ENCODE peak calls at places on chromosomes 16 and 17, in five cellular contexts. Y is K562, H is HepG2, U is H1, P is GM12878. R is an unnamed sample.

GRCh38 chr17:30093463-30094147 is 23.0 kb upstream of the NSRP1 start:
- DNase-seq in Y (peak; percentile 79), H (peak; percentile 49), U (no peak), P (peak; percentile 32), R (peak; percentile 54)

GRCh38 chr17:37761065-37761464 is 16.2 kb upstream of the HNF1B start:
- DNase-seq in Y (no peak), H (no peak), U (no peak), P (no peak), R (no peak)

GRCh38 chr16:57892447-57893096 is 78.4 kb downstream of the CNGB1 start:
- DNase-seq in Y (no peak), H (peak; percentile 81), U (no peak), P (no peak), R (no peak)

GRCh38 chr17:79836952-79837887 is 2.0 kb downstream of the CBX4 start:
- DNase-seq in Y (no peak), H (peak; percentile 88), U (no peak), P (no peak), R (peak; percentile 62)

GRCh38 chr17:67696347-67696746 is 21.4 kb upstream of the NOL11 start:
- DNase-seq in Y (no peak), H (no peak), U (no peak), P (no peak), R (no peak)

GRCh38 chr16:55912022-55912421 is 36.8 kb upstream of the CES5A start:
- DNase-seq in Y (no peak), H (no peak), U (no peak), P (no peak), R (no peak)

GRCh38 chr17:64339516-64340475 is 50.9 kb downstream of the PECAM1 start:
- DNase-seq in Y (no peak), H (no peak), U (no peak), P (no peak), R (no peak)

GRCh38 chr16:1877089-1877488 is 5.1 kb upstream of the MEIOB start:
- DNase-seq in Y (no peak), H (no peak), U (no peak), P (no peak), R (no peak)

GRCh38 chr16:27727941-27728340 is 178.0 kb downstream of the KATNIP start:
- DNase-seq in Y (no peak), H (no peak), U (no peak), P (no peak), R (no peak)

GRCh38 chr16:88971371-88972097 is 5.5 kb downstream of the CBFA2T3 start:
- DNase-seq in Y (no peak), H (no peak), U (no peak), P (peak; percentile 81), R (no peak)

GRCh38 chr17:78803161-78803845 is 21.2 kb upstream of the CYTH1 start:
- DNase-seq in Y (no peak), H (no peak), U (no peak), P (no peak), R (no peak)

GRCh38 chr16:85935391-85935956 is 36.5 kb downstream of the IRF8 start:
- DNase-seq in Y (no peak), H (no peak), U (no peak), P (no peak), R (no peak)

GRCh38 chr16:12753203-12754023 is 50.3 kb downstream of the CPPED1 start:
- DNase-seq in Y (no peak), H (no peak), U (no peak), P (no peak), R (no peak)

GRCh38 chr17:31272803-31273202 is 24.2 kb downstream of the OMG start:
- DNase-seq in Y (no peak), H (no peak), U (no peak), P (no peak), R (no peak)

GRCh38 chr16:49417354-49417753 is 43.8 kb downstream of the C16orf78 start:
- DNase-seq in Y (no peak), H (no peak), U (no peak), P (no peak), R (no peak)

GRCh38 chr17:17750881-17751280 is 69.6 kb downstream of the RAI1 start:
- DNase-seq in Y (no peak), H (no peak), U (no peak), P (peak; percentile 47), R (no peak)

GRCh38 chr16:53707671-53708070 is 3.7 kb downstream of the FTO start:
- DNase-seq in Y (no peak), H (no peak), U (no peak), P (no peak), R (no peak)

GRCh38 chr17:305090-305976 is 47.3 kb downstream of the RPH3AL start:
- DNase-seq in Y (no peak), H (no peak), U (no peak), P (no peak), R (no peak)

GRCh38 chr16:67555795-67556212 is 6.5 kb upstream of the CTCF start:
- DNase-seq in Y (no peak), H (no peak), U (no peak), P (no peak), R (peak; percentile 16)

GRCh38 chr17:33260638-33261037 is 32.5 kb downstream of the ASIC2 start:
- DNase-seq in Y (no peak), H (no peak), U (no peak), P (no peak), R (no peak)

GRCh38 chr17:80720624-80721577 is 176.3 kb downstream of the RPTOR start:
- DNase-seq in Y (no peak), H (no peak), U (no peak), P (no peak), R (no peak)

GRCh38 chr17:43999024-43999423 is 5.4 kb upstream of the NAGS start:
- DNase-seq in Y (no peak), H (no peak), U (no peak), P (no peak), R (no peak)

GRCh38 chr17:18967806-18968744 is 16.1 kb downstream of the SLC5A10 start:
- DNase-seq in Y (peak; percentile 29), H (no peak), U (no peak), P (no peak), R (no peak)

GRCh38 chr17:7634384-7634783 is 4.4 kb downstream of the SHBG start:
- DNase-seq in Y (peak; percentile 79), H (no peak), U (no peak), P (no peak), R (no peak)

GRCh38 chr17:330993-331701 is 21.5 kb downstream of the RPH3AL start:
- DNase-seq in Y (no peak), H (no peak), U (no peak), P (no peak), R (no peak)

GRCh38 chr16:11231367-11231970 is 24.5 kb downstream of the SOCS1 start:
- DNase-seq in Y (peak; percentile 52), H (no peak), U (no peak), P (no peak), R (no peak)

GRCh38 chr16:57284206-57284951 is at the start of gene PLLP:
- DNase-seq in Y (peak; percentile 86), H (no peak), U (no peak), P (no peak), R (no peak)

GRCh38 chr16:58497935-58498334 is 2.0 kb upstream of the NDRG4 start:
- DNase-seq in Y (no peak), H (no peak), U (no peak), P (no peak), R (no peak)

GRCh38 chr17:42803074-42803883 is 4.6 kb downstream of the CNTD1 start:
- DNase-seq in Y (no peak), H (peak; percentile 88), U (no peak), P (no peak), R (no peak)

GRCh38 chr16:83070416-83071199 is 443.8 kb downstream of the CDH13 start:
- DNase-seq in Y (no peak), H (no peak), U (no peak), P (no peak), R (no peak)

GRCh38 chr17:67639555-67639954 is 78.2 kb upstream of the NOL11 start:
- DNase-seq in Y (no peak), H (peak; percentile 68), U (no peak), P (no peak), R (no peak)

GRCh38 chr16:10558305-10558704 is 22.1 kb downstream of the EMP2 start:
- DNase-seq in Y (no peak), H (no peak), U (no peak), P (no peak), R (no peak)

GRCh38 chr16:66228791-66229190 is 137.7 kb upstream of the CDH5 start:
- DNase-seq in Y (no peak), H (no peak), U (no peak), P (no peak), R (no peak)

GRCh38 chr17:79005063-79005861 is 4.3 kb downstream of the CANT1 start:
- DNase-seq in Y (no peak), H (no peak), U (no peak), P (no peak), R (no peak)

GRCh38 chr17:55242481-55242880 is 22.3 kb upstream of the HLF start:
- DNase-seq in Y (no peak), H (no peak), U (no peak), P (no peak), R (no peak)
- TF ChIP-seq SRF in Y (no peak), H (no peak), U (no peak), P (no peak), R (no peak)

DNA sequence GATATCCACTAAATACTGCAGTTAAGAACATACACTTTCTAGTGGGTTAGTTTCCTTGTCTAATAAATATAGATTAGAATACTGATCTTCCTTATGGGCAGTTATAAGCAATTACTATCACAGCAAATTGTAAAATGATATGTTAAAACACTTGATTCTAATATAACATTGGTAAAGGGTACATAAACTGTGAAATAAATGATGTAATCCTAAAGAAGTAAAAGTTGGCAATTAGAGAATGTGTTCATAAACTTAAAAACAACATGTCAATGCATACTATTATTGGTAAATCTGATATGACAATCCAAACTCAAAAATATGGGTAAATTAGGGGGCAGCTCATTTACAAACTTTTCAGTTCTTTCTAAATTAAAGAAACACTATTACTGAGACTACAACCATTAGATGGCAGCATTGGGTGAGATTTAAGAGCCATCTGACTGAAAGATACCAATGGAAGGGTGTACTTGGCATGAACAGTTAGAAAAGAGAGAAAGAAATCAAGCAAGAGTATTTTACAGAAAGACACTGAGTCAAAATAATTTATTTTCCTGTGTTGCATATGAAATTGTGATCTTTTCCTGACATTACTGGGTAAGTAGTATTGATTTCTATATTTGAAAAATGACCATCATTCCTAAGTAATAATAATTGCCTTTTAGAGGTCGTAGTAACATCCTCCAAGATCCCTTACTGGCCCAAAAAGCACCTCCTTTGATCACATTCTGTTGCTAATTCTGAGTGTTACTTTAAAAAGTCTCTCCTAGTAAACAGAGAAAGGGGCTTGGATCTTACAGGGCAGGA is 119.6 kb downstream of the SPAG9 start:
- DNase-seq in Y (peak; percentile 23), H (peak; percentile 71), U (no peak), P (peak; percentile 27), R (peak; percentile 61)
- TF ChIP-seq SRF in Y (no peak), H (no peak), U (no peak), P (no peak), R (no peak)

GRCh38 chr16:13873835-13874438 is 46.0 kb upstream of the ERCC4 start:
- DNase-seq in Y (peak; percentile 23), H (peak; percentile 60), U (no peak), P (no peak), R (peak; percentile 28)
- TF ChIP-seq SRF in Y (no peak), H (no peak), U (no peak), P (no peak), R (no peak)

DNA sequence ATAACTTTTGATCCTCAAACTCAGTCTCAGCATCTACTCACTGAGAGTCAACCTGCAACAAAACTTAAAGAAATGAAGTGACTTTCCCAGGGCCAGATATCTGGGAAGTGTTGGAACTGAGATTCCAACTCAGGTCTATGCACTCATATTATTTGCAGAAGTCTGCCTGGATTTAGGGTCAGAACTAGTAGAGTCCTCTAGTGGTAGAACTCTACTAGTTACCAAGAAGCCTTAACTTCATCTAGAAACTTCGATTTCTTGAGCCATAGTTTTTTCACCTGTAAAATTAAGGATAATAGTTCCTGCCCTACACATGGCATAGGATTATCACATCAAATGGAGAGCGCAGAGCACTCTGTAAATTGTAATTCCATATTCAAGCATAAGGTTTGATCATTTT is 23.4 kb upstream of the KRT24 start:
- DNase-seq in Y (no peak), H (peak; percentile 35), U (no peak), P (no peak), R (peak; percentile 16)
- TF ChIP-seq SRF in Y (no peak), H (no peak), U (no peak), P (no peak), R (no peak)

R was measured in HCT116.